ENCODE peak calls at places on chromosomes 16 and 17, in ten cellular contexts. Q is naive B cell; O is Kasumi-1; D is fibroblast of lung; U is endodermal cell; C is fibroblast of the aortic adventitia; M is neuronal stem cell; J is EL; N is IMR-90; Y is activated naive CD4-positive, alpha-beta T cell treated with Interleukin-2 at 50 U/mL for 16 hours. V is an unnamed sample.

GRCh38 chr17:48472485-48473281 is 42.7 kb upstream of the SKAP1 start:
- DNase-seq in C (peak; percentile 52), U (peak; percentile 87), M (no peak), O (no peak), D (peak; percentile 93), N (peak; percentile 94), J (peak; percentile 91), Y (no peak), Q (no peak), V (peak; percentile 54)

GRCh38 chr17:6162892-6163291 is 92.7 kb downstream of the WSCD1 start:
- DNase-seq in D (no peak), Q (no peak), O (no peak), Y (no peak), M (no peak), J (no peak), N (no peak), U (peak; percentile 55), C (no peak), V (no peak)

GRCh38 chr17:55816532-55817272 is 65.9 kb downstream of the PCTP start:
- DNase-seq in N (no peak), Y (no peak), O (no peak), D (peak; percentile 0), M (no peak), J (no peak), C (no peak), U (no peak), Q (no peak), V (no peak)

GRCh38 chr16:66832661-66833305 is 2.0 kb upstream of the NAE1 start:
- DNase-seq in O (no peak), Q (no peak), D (peak; percentile 48), C (peak; percentile 21), J (peak; percentile 48), N (peak; percentile 60), U (no peak), M (no peak), Y (no peak), V (no peak)

GRCh38 chr16:25735645-25736044 is 43.9 kb downstream of the HS3ST4 start:
- DNase-seq in J (no peak), Q (no peak), D (no peak), Y (no peak), N (no peak), C (no peak), M (no peak), U (no peak), O (no peak), V (no peak)

GRCh38 chr17:2847601-2848255 is 51.5 kb downstream of the RAP1GAP2 start:
- DNase-seq in Q (no peak), J (no peak), D (no peak), N (no peak), O (peak; percentile 8), U (no peak), M (no peak), C (no peak), Y (no peak), V (no peak)

GRCh38 chr17:75001915-75002843 is 10.3 kb upstream of the MRPL58 start:
- DNase-seq in N (no peak), D (no peak), Q (no peak), J (no peak), C (no peak), Y (no peak), O (peak; percentile 53), U (no peak), M (no peak), V (no peak)

GRCh38 chr17:15106540-15106939 is 158.6 kb downstream of the PMP22 start:
- DNase-seq in U (peak; percentile 63), Q (no peak), Y (no peak), O (no peak), J (peak; percentile 47), D (peak; percentile 51), N (peak; percentile 45), M (no peak), C (no peak), V (no peak)

GRCh38 chr17:18145811-18146210 is 37.3 kb downstream of the MYO15A start:
- DNase-seq in J (no peak), Y (no peak), N (no peak), U (no peak), Q (no peak), M (no peak), C (no peak), O (no peak), D (no peak), V (no peak)

GRCh38 chr17:4706121-4706520 is 2.2 kb upstream of the PELP1 start:
- DNase-seq in N (peak; percentile 78), U (peak; percentile 75), M (no peak), D (peak; percentile 53), C (no peak), O (no peak), Q (no peak), Y (no peak), J (peak; percentile 83), V (no peak)

GRCh38 chr16:85663891-85664321 is 24.8 kb downstream of the GINS2 start:
- DNase-seq in O (no peak), Q (no peak), U (no peak), J (no peak), N (peak; percentile 28), Y (no peak), D (no peak), M (no peak), C (no peak), V (no peak)

GRCh38 chr16:58047557-58048348 is 22.2 kb downstream of the MMP15 start:
- DNase-seq in Q (no peak), N (no peak), M (no peak), J (no peak), O (no peak), C (no peak), D (no peak), Y (no peak), U (peak; percentile 74), V (no peak)

GRCh38 chr17:2064980-2065785 is 10.3 kb downstream of the HIC1 start:
- DNase-seq in M (no peak), O (peak; percentile 43), D (peak; percentile 81), Y (peak; percentile 71), C (peak; percentile 68), U (peak; percentile 97), J (peak; percentile 83), N (peak; percentile 68), Q (no peak), V (no peak)

GRCh38 chr16:72991211-72991610 is 56.7 kb downstream of the ZFHX3 start:
- DNase-seq in Q (no peak), O (no peak), N (no peak), D (peak; percentile 43), Y (no peak), J (peak; percentile 48), M (no peak), U (no peak), C (no peak), V (no peak)

V was measured in T47D.